ENCODE peak calls at places on chromosome 11, in nine cellular contexts. X is NCI-H524 treated with DMSO at 0.1 percent for 48 hours; C is stimulated activated CD4-positive, alpha-beta T cell treated with anti-CD3 and anti-CD28 coated beads, TNF-alpha, amount 100 ng/mL, for 4 hours; J is prostate gland; D is OCI-M1; W is epithelial cell of esophagus; A is M059J; E is adipocyte; G is activated CD8-positive, alpha-beta T cell treated with anti-CD3 and anti-CD28 coated beads for 36 hours. F is an unnamed sample.

GRCh38 chr11:9264381-9265210 is 554 bp downstream of the DENND5A start:
- DNase-seq in X (no peak), C (peak), J (peak), D (peak), W (peak), A (peak), E (peak), G (peak), F (peak)

GRCh38 chr11:111788051-111788450 is 21.9 kb upstream of the PPP2R1B start:
- DNase-seq in X (no peak), C (no peak), J (peak), D (no peak), W (no peak), A (no peak), E (no peak), G (no peak), F (peak)

GRCh38 chr11:133955091-133955846 is 1.5 kb downstream of the IGSF9B start:
- DNase-seq in X (no peak), C (no peak), J (no peak), D (no peak), W (no peak), A (no peak), E (peak), G (peak), F (peak)

GRCh38 chr11:8867856-8868705 is 42.9 kb upstream of the AKIP1 start:
- DNase-seq in X (no peak), C (no peak), J (no peak), D (no peak), W (peak), A (peak), E (peak), G (no peak), F (no peak)

GRCh38 chr11:44065161-44065571 is 904 bp upstream of the ACCS start:
- DNase-seq in X (no peak), C (no peak), J (no peak), D (no peak), W (no peak), A (peak), E (no peak), G (no peak), F (no peak)

GRCh38 chr11:84503503-84503902 is 1123.6 kb downstream of the DLG2 start:
- DNase-seq in X (no peak), C (no peak), J (no peak), D (no peak), W (no peak), A (no peak), E (no peak), G (no peak), F (no peak)

GRCh38 chr11:131274233-131274632 is 96.2 kb upstream of the NTM start:
- DNase-seq in X (no peak), C (no peak), J (no peak), D (no peak), W (no peak), A (no peak), E (no peak), G (no peak), F (no peak)

GRCh38 chr11:71240865-71241691 is 11.3 kb downstream of the SHANK2 start:
- DNase-seq in X (no peak), C (no peak), J (peak), D (peak), W (peak), A (peak), E (peak), G (no peak), F (no peak)

GRCh38 chr11:30488304-30488998 is 97.7 kb downstream of the MPPED2 start:
- DNase-seq in X (no peak), C (no peak), J (peak), D (no peak), W (peak), A (peak), E (peak), G (no peak), F (no peak)

GRCh38 chr11:69943066-69943465 is 123.8 kb upstream of the FGF3 start:
- DNase-seq in X (no peak), C (no peak), J (no peak), D (no peak), W (peak), A (peak), E (no peak), G (no peak), F (no peak)

GRCh38 chr11:13344818-13345217 is 67.2 kb downstream of the BMAL1 start:
- DNase-seq in X (no peak), C (no peak), J (no peak), D (no peak), W (no peak), A (no peak), E (no peak), G (no peak), F (no peak)

GRCh38 chr11:115409691-115410220 is 94.5 kb downstream of the CADM1 start:
- DNase-seq in X (peak), C (no peak), J (no peak), D (no peak), W (no peak), A (no peak), E (no peak), G (no peak), F (no peak)

GRCh38 chr11:20617346-20617745 is 17.9 kb downstream of the SLC6A5 start:
- DNase-seq in X (no peak), C (no peak), J (no peak), D (no peak), W (no peak), A (no peak), E (peak), G (no peak), F (no peak)

GRCh38 chr11:69653406-69653960 is 12.5 kb downstream of the CCND1 start:
- DNase-seq in X (no peak), C (no peak), J (no peak), D (no peak), W (no peak), A (no peak), E (no peak), G (no peak), F (no peak)

GRCh38 chr11:129871914-129872313 is 23.5 kb downstream of the NFRKB start:
- DNase-seq in X (no peak), C (no peak), J (no peak), D (no peak), W (no peak), A (no peak), E (no peak), G (no peak), F (no peak)

GRCh38 chr11:86182976-86183584 is 61.5 kb upstream of the EED start:
- DNase-seq in X (no peak), C (peak), J (no peak), D (peak), W (peak), A (peak), E (no peak), G (peak), F (no peak)

GRCh38 chr11:73454987-73455386 is 78.8 kb downstream of the RELT start:
- DNase-seq in X (no peak), C (no peak), J (no peak), D (no peak), W (no peak), A (no peak), E (no peak), G (no peak), F (no peak)

GRCh38 chr11:59025097-59025496 is 61.0 kb upstream of the GLYATL1B start:
- DNase-seq in X (no peak), C (no peak), J (peak), D (no peak), W (no peak), A (no peak), E (no peak), G (no peak), F (no peak)

GRCh38 chr11:119764108-119764874 is 35.3 kb upstream of the NECTIN1 start:
- DNase-seq in X (peak), C (no peak), J (no peak), D (no peak), W (no peak), A (no peak), E (peak), G (no peak), F (peak)

GRCh38 chr11:46047520-46047919 is 73.7 kb downstream of the PHF21A start:
- DNase-seq in X (no peak), C (no peak), J (no peak), D (no peak), W (peak), A (peak), E (peak), G (no peak), F (no peak)

GRCh38 chr11:69232821-69233760 is 60.9 kb upstream of the MYEOV start:
- DNase-seq in X (no peak), C (no peak), J (no peak), D (no peak), W (no peak), A (no peak), E (no peak), G (no peak), F (no peak)

GRCh38 chr11:119065369-119065768 is 2.2 kb upstream of the VPS11 start:
- DNase-seq in X (no peak), C (no peak), J (no peak), D (peak), W (peak), A (peak), E (peak), G (peak), F (peak)

GRCh38 chr11:57476223-57476882 is 16.0 kb downstream of the RTN4RL2 start:
- DNase-seq in X (no peak), C (peak), J (peak), D (no peak), W (no peak), A (peak), E (peak), G (peak), F (no peak)

GRCh38 chr11:6315811-6316425 is 4.4 kb downstream of the CAVIN3 start:
- DNase-seq in X (peak), C (no peak), J (peak), D (peak), W (peak), A (peak), E (peak), G (peak), F (peak)

GRCh38 chr11:10634407-10634806 is 59.1 kb downstream of the IRAG1 start:
- DNase-seq in X (no peak), C (no peak), J (no peak), D (no peak), W (no peak), A (no peak), E (no peak), G (no peak), F (no peak)

GRCh38 chr11:12496181-12497025 is 119.0 kb downstream of the PARVA start:
- DNase-seq in X (no peak), C (no peak), J (no peak), D (no peak), W (no peak), A (peak), E (no peak), G (no peak), F (peak)

GRCh38 chr11:95925011-95925410 is 1.1 kb upstream of the MTMR2 start:
- DNase-seq in X (no peak), C (no peak), J (no peak), D (peak), W (peak), A (peak), E (peak), G (no peak), F (no peak)

GRCh38 chr11:134976540-134976939 is 564.5 kb upstream of the B3GAT1 start:
- DNase-seq in X (no peak), C (no peak), J (no peak), D (no peak), W (no peak), A (peak), E (no peak), G (no peak), F (no peak)

F was measured in cerebellar cortex.